ENCODE peak calls at places on chromosomes 7 and 10, in five cellular contexts. U is NCI-H345, J is GM19239, A is retina, H is NCI-H460. S is an unnamed sample.

GRCh38 chr10:4763960-4764428 is 62.0 kb upstream of the AKR1E2 start:
- DNase-seq in U (no peak), J (no peak), A (no peak), H (no peak), S (peak)

GRCh38 chr10:77782328-77783061 is 144.1 kb downstream of the DLG5 start:
- DNase-seq in U (no peak), J (no peak), A (no peak), H (no peak), S (no peak)

GRCh38 chr7:140540142-140540777 is 61.0 kb upstream of the MKRN1 start:
- DNase-seq in U (no peak), J (no peak), A (no peak), H (no peak), S (no peak)

GRCh38 chr7:113087278-113087998 is 811 bp upstream of the GPR85 start:
- DNase-seq in U (no peak), J (no peak), A (peak), H (peak), S (peak)

GRCh38 chr10:35456784-35457183 is 120.5 kb downstream of the CCNY start:
- DNase-seq in U (no peak), J (no peak), A (no peak), H (no peak), S (no peak)

GRCh38 chr10:131180941-131181855 is 130.3 kb downstream of the TCERG1L start:
- DNase-seq in U (peak), J (no peak), A (no peak), H (no peak), S (no peak)

GRCh38 chr7:2019693-2020511 is 212.8 kb downstream of the MAD1L1 start:
- DNase-seq in U (no peak), J (peak), A (peak), H (no peak), S (peak)

GRCh38 chr7:66142334-66142733 is 27.7 kb downstream of the CRCP start:
- DNase-seq in U (no peak), J (no peak), A (no peak), H (no peak), S (no peak)

GRCh38 chr10:87092861-87093460 is 1.7 kb downstream of the GLUD1 start:
- DNase-seq in U (no peak), J (peak), A (peak), H (no peak), S (peak)

GRCh38 chr7:12607134-12607533 is 36.6 kb downstream of the SCIN start:
- DNase-seq in U (peak), J (no peak), A (no peak), H (no peak), S (no peak)

GRCh38 chr10:71005337-71006305 is 117.3 kb upstream of the PCBD1 start:
- DNase-seq in U (no peak), J (no peak), A (no peak), H (no peak), S (no peak)

GRCh38 chr7:81482600-81483186 is 287.2 kb downstream of the HGF start:
- DNase-seq in U (peak), J (no peak), A (no peak), H (peak), S (peak)

GRCh38 chr7:44978511-44979366 is at the start of gene MYO1G:
- DNase-seq in U (no peak), J (no peak), A (no peak), H (no peak), S (no peak)

GRCh38 chr10:129495697-129496096 is 28.7 kb downstream of the MGMT start:
- DNase-seq in U (no peak), J (no peak), A (peak), H (no peak), S (no peak)

GRCh38 chr7:15674586-15674985 is 11.9 kb downstream of the MEOX2 start:
- DNase-seq in U (no peak), J (no peak), A (no peak), H (no peak), S (peak)

GRCh38 chr7:136251826-136252225 is 274.7 kb upstream of the MTPN start:
- DNase-seq in U (no peak), J (no peak), A (no peak), H (no peak), S (no peak)

GRCh38 chr7:104958278-104958903 is 55.6 kb upstream of the KMT2E start:
- DNase-seq in U (no peak), J (no peak), A (no peak), H (no peak), S (no peak)

GRCh38 chr7:99123571-99124033 is 20.3 kb downstream of the SMURF1 start:
- DNase-seq in U (no peak), J (no peak), A (no peak), H (no peak), S (no peak)

GRCh38 chr10:14821635-14822375 is 16.0 kb downstream of the CDNF start:
- DNase-seq in U (no peak), J (no peak), A (no peak), H (no peak), S (no peak)

GRCh38 chr7:158314394-158314793 is 273.2 kb downstream of the PTPRN2 start:
- DNase-seq in U (no peak), J (no peak), A (no peak), H (no peak), S (no peak)

GRCh38 chr10:127907411-127908105 is 655 bp downstream of the PTPRE start:
- DNase-seq in U (peak), J (no peak), A (peak), H (no peak), S (peak)

GRCh38 chr10:68212721-68213352 is 19.1 kb downstream of the ATOH7 start:
- DNase-seq in U (no peak), J (no peak), A (peak), H (peak), S (peak)

GRCh38 chr10:97332586-97333350 is 1.8 kb downstream of the FRAT2 start:
- DNase-seq in U (no peak), J (no peak), A (peak), H (peak), S (peak)

GRCh38 chr7:157617401-157617800 is 280.6 kb downstream of the DNAJB6 start:
- DNase-seq in U (no peak), J (no peak), A (no peak), H (no peak), S (no peak)

GRCh38 chr7:138151731-138152577 is 75.7 kb downstream of the AKR1D1 start:
- DNase-seq in U (no peak), J (no peak), A (no peak), H (no peak), S (no peak)

GRCh38 chr7:142956951-142957623 is 5.1 kb downstream of the KEL start:
- DNase-seq in U (no peak), J (no peak), A (no peak), H (no peak), S (no peak)